ENCODE peak calls at places on chromosome 9, in nine cellular contexts. K, N, Q, U, H, X, J, T and R are unnamed samples.

GRCh38 chr9:78070530-78070929 is 38.9 kb upstream of the GNAQ start:
- DNase-seq in N (no peak), K (no peak), U (no peak), X (no peak), Q (no peak), T (no peak), H (no peak), J (no peak), R (no peak)

GRCh38 chr9:120650352-120650751 is 63.9 kb downstream of the MEGF9 start:
- DNase-seq in U (no peak), Q (no peak), T (no peak), N (no peak), K (no peak), J (no peak), H (no peak), X (no peak), R (peak)

GRCh38 chr9:34124103-34124502 is 2.4 kb downstream of the DCAF12 start:
- DNase-seq in X (no peak), Q (no peak), H (no peak), N (peak), K (no peak), T (no peak), J (no peak), U (no peak), R (peak)

GRCh38 chr9:135613946-135614805 is 25.2 kb downstream of the GLT6D1 start:
- DNase-seq in J (no peak), N (no peak), X (no peak), T (no peak), Q (no peak), U (no peak), K (no peak), H (no peak), R (no peak)

GRCh38 chr9:134403682-134404301 is 77.5 kb downstream of the RXRA start:
- DNase-seq in T (peak), Q (peak), H (no peak), N (peak), X (no peak), J (peak), U (peak), K (peak), R (peak)

GRCh38 chr9:33265211-33265885 is 499 bp downstream of the CHMP5 start:
- DNase-seq in N (peak), K (peak), H (no peak), U (no peak), X (no peak), J (peak), Q (no peak), T (no peak), R (no peak)

GRCh38 chr9:32881948-32882347 is 98.6 kb downstream of the TMEM215 start:
- DNase-seq in T (no peak), Q (no peak), H (no peak), X (no peak), N (no peak), U (no peak), K (no peak), J (no peak), R (no peak)

GRCh38 chr9:95081998-95082397 is 235.5 kb downstream of the FANCC start:
- DNase-seq in T (no peak), H (no peak), Q (no peak), X (no peak), K (no peak), N (peak), J (no peak), U (no peak), R (no peak)

GRCh38 chr9:83027153-83027867 is 35.6 kb downstream of the RASEF start:
- DNase-seq in H (no peak), K (peak), Q (no peak), T (no peak), X (peak), N (no peak), U (peak), J (peak), R (peak)

GRCh38 chr9:129064499-129064908 is 16.4 kb upstream of the DOLPP1 start:
- DNase-seq in U (no peak), T (no peak), H (no peak), J (no peak), K (no peak), X (no peak), N (no peak), Q (no peak), R (no peak)

GRCh38 chr9:74770508-74771261 is 117.0 kb downstream of the TRPM6 start:
- DNase-seq in T (no peak), X (no peak), K (no peak), Q (peak), U (no peak), H (peak), N (no peak), J (peak), R (peak)

GRCh38 chr9:111969622-111970021 is 73.0 kb downstream of the UGCG start:
- DNase-seq in N (no peak), K (no peak), H (no peak), J (no peak), T (no peak), U (no peak), X (no peak), Q (no peak), R (no peak)

GRCh38 chr9:109341561-109341960 is 20.7 kb upstream of the EPB41L4B start:
- DNase-seq in J (no peak), H (no peak), T (no peak), K (peak), U (no peak), Q (no peak), N (no peak), X (no peak), R (no peak)

GRCh38 chr9:38298503-38298902 is 94.0 kb upstream of the ALDH1B1 start:
- DNase-seq in U (no peak), T (no peak), H (no peak), Q (no peak), X (no peak), J (no peak), K (no peak), N (no peak), R (no peak)

GRCh38 chr9:93108301-93109041 is 12.5 kb downstream of the CARD19 start:
- DNase-seq in N (peak), X (no peak), H (peak), T (peak), J (no peak), Q (no peak), K (no peak), U (no peak), R (no peak)

GRCh38 chr9:134858051-134858841 is 22.4 kb upstream of the FCN2 start:
- DNase-seq in Q (no peak), H (peak), J (peak), T (no peak), N (peak), U (no peak), X (peak), K (peak), R (peak)

GRCh38 chr9:124602204-124602603 is 95.0 kb upstream of the NR5A1 start:
- DNase-seq in T (no peak), K (peak), N (no peak), J (peak), U (no peak), X (no peak), Q (no peak), H (no peak), R (no peak)

GRCh38 chr9:33225319-33226152 is 14.4 kb upstream of the SPINK4 start:
- DNase-seq in Q (no peak), T (no peak), N (no peak), J (peak), H (peak), X (no peak), U (peak), K (peak), R (peak)

GRCh38 chr9:133139246-133140173 is 18.5 kb upstream of the RALGDS start:
- DNase-seq in Q (no peak), K (no peak), H (no peak), T (peak), N (no peak), J (no peak), U (no peak), X (no peak), R (no peak)

GRCh38 chr9:115952667-115953316 is 200.8 kb upstream of the PAPPA start:
- DNase-seq in H (no peak), U (peak), Q (no peak), X (no peak), K (peak), T (no peak), N (no peak), J (peak), R (peak)

GRCh38 chr9:124890179-124890578 is 28.2 kb downstream of the ARPC5L start:
- DNase-seq in U (no peak), J (no peak), X (no peak), H (no peak), K (no peak), N (no peak), Q (no peak), T (no peak), R (no peak)

GRCh38 chr9:32426278-32426939 is 42.0 kb downstream of the ACO1 start:
- DNase-seq in Q (no peak), H (no peak), J (peak), U (no peak), X (peak), N (no peak), T (peak), K (peak), R (peak)

GRCh38 chr9:123176230-123176629 is 92.2 kb downstream of the STRBP start:
- DNase-seq in N (no peak), K (peak), Q (no peak), U (peak), J (peak), X (no peak), H (no peak), T (no peak), R (peak)